ENCODE peak calls at places on chromosomes 13 and 19, in seven cellular contexts. One of them, this sample, is unnamed.

GRCh38 chr13:40189885-40190655 is 476.4 kb downstream of the FOXO1 start:
- DNase-seq in left colon: no peak
- DNase-seq in ureter: no peak
- DNase-seq in stimulated activated CD4-positive, alpha-beta T cell treated with anti-CD3 and anti-CD28 coated beads, Interleukin-15, amount 100 ng/mL, for 1 hour: no peak
- DNase-seq in neural crest cell: peak; percentile 50
- DNase-seq in NCI-H1105 treated with DMSO at 0.1 percent for 48 hours: no peak
- DNase-seq in activated T-cell treated with anti-CD3 and anti-CD28 coated beads for 4 hours: no peak
- DNase-seq in this sample: peak; percentile 16

GRCh38 chr13:103288114-103288513 is 221.9 kb upstream of the SLC10A2 start:
- DNase-seq in left colon: no peak
- DNase-seq in ureter: no peak
- DNase-seq in stimulated activated CD4-positive, alpha-beta T cell treated with anti-CD3 and anti-CD28 coated beads, Interleukin-15, amount 100 ng/mL, for 1 hour: no peak
- DNase-seq in neural crest cell: no peak
- DNase-seq in NCI-H1105 treated with DMSO at 0.1 percent for 48 hours: no peak
- DNase-seq in activated T-cell treated with anti-CD3 and anti-CD28 coated beads for 4 hours: no peak
- DNase-seq in this sample: no peak

GRCh38 chr19:7841751-7842660 is 12.0 kb downstream of the EVI5L start:
- DNase-seq in left colon: no peak
- DNase-seq in ureter: no peak
- DNase-seq in stimulated activated CD4-positive, alpha-beta T cell treated with anti-CD3 and anti-CD28 coated beads, Interleukin-15, amount 100 ng/mL, for 1 hour: no peak
- DNase-seq in neural crest cell: no peak
- DNase-seq in NCI-H1105 treated with DMSO at 0.1 percent for 48 hours: no peak
- DNase-seq in activated T-cell treated with anti-CD3 and anti-CD28 coated beads for 4 hours: no peak
- DNase-seq in this sample: no peak

GRCh38 chr19:50801107-50801506 is 10.9 kb downstream of the ACP4 start:
- DNase-seq in left colon: no peak
- DNase-seq in ureter: no peak
- DNase-seq in stimulated activated CD4-positive, alpha-beta T cell treated with anti-CD3 and anti-CD28 coated beads, Interleukin-15, amount 100 ng/mL, for 1 hour: no peak
- DNase-seq in neural crest cell: no peak
- DNase-seq in NCI-H1105 treated with DMSO at 0.1 percent for 48 hours: no peak
- DNase-seq in activated T-cell treated with anti-CD3 and anti-CD28 coated beads for 4 hours: no peak
- DNase-seq in this sample: no peak

GRCh38 chr13:36193151-36193855 is 21.1 kb downstream of the SOHLH2 start:
- DNase-seq in left colon: no peak
- DNase-seq in ureter: no peak
- DNase-seq in stimulated activated CD4-positive, alpha-beta T cell treated with anti-CD3 and anti-CD28 coated beads, Interleukin-15, amount 100 ng/mL, for 1 hour: no peak
- DNase-seq in neural crest cell: no peak
- DNase-seq in NCI-H1105 treated with DMSO at 0.1 percent for 48 hours: no peak
- DNase-seq in activated T-cell treated with anti-CD3 and anti-CD28 coated beads for 4 hours: no peak
- DNase-seq in this sample: no peak

GRCh38 chr19:11479470-11480080 is 1.3 kb downstream of the ELAVL3 start:
- DNase-seq in left colon: no peak
- DNase-seq in ureter: no peak
- DNase-seq in stimulated activated CD4-positive, alpha-beta T cell treated with anti-CD3 and anti-CD28 coated beads, Interleukin-15, amount 100 ng/mL, for 1 hour: no peak
- DNase-seq in neural crest cell: peak; percentile 76
- DNase-seq in NCI-H1105 treated with DMSO at 0.1 percent for 48 hours: peak; percentile 20
- DNase-seq in activated T-cell treated with anti-CD3 and anti-CD28 coated beads for 4 hours: no peak
- DNase-seq in this sample: peak; percentile 75

GRCh38 chr13:94192576-94192975 is 286.9 kb downstream of the DCT start:
- DNase-seq in left colon: no peak
- DNase-seq in ureter: no peak
- DNase-seq in stimulated activated CD4-positive, alpha-beta T cell treated with anti-CD3 and anti-CD28 coated beads, Interleukin-15, amount 100 ng/mL, for 1 hour: no peak
- DNase-seq in neural crest cell: peak; percentile 15
- DNase-seq in NCI-H1105 treated with DMSO at 0.1 percent for 48 hours: no peak
- DNase-seq in activated T-cell treated with anti-CD3 and anti-CD28 coated beads for 4 hours: no peak
- DNase-seq in this sample: peak; percentile 34

GRCh38 chr19:46076951-46077814 is 36.4 kb upstream of the IGFL4 start:
- DNase-seq in left colon: peak; percentile 38
- DNase-seq in ureter: peak; percentile 50
- DNase-seq in stimulated activated CD4-positive, alpha-beta T cell treated with anti-CD3 and anti-CD28 coated beads, Interleukin-15, amount 100 ng/mL, for 1 hour: no peak
- DNase-seq in neural crest cell: peak; percentile 82
- DNase-seq in NCI-H1105 treated with DMSO at 0.1 percent for 48 hours: peak; percentile 94
- DNase-seq in activated T-cell treated with anti-CD3 and anti-CD28 coated beads for 4 hours: peak; percentile 1
- DNase-seq in this sample: peak; percentile 78

GRCh38 chr13:110272227-110272626 is 34.7 kb downstream of the COL4A1 start:
- DNase-seq in left colon: no peak
- DNase-seq in ureter: peak; percentile 34
- DNase-seq in stimulated activated CD4-positive, alpha-beta T cell treated with anti-CD3 and anti-CD28 coated beads, Interleukin-15, amount 100 ng/mL, for 1 hour: no peak
- DNase-seq in neural crest cell: no peak
- DNase-seq in NCI-H1105 treated with DMSO at 0.1 percent for 48 hours: no peak
- DNase-seq in activated T-cell treated with anti-CD3 and anti-CD28 coated beads for 4 hours: no peak
- DNase-seq in this sample: no peak

GRCh38 chr13:50222569-50223332 is 207.5 kb downstream of the KCNRG start:
- DNase-seq in left colon: peak; percentile 45
- DNase-seq in ureter: peak; percentile 54
- DNase-seq in stimulated activated CD4-positive, alpha-beta T cell treated with anti-CD3 and anti-CD28 coated beads, Interleukin-15, amount 100 ng/mL, for 1 hour: no peak
- DNase-seq in neural crest cell: no peak
- DNase-seq in NCI-H1105 treated with DMSO at 0.1 percent for 48 hours: peak; percentile 24
- DNase-seq in activated T-cell treated with anti-CD3 and anti-CD28 coated beads for 4 hours: no peak
- DNase-seq in this sample: no peak

GRCh38 chr19:18009412-18010066 is 1.6 kb downstream of the ARRDC2 start:
- DNase-seq in left colon: no peak
- DNase-seq in ureter: no peak
- DNase-seq in stimulated activated CD4-positive, alpha-beta T cell treated with anti-CD3 and anti-CD28 coated beads, Interleukin-15, amount 100 ng/mL, for 1 hour: no peak
- DNase-seq in neural crest cell: no peak
- DNase-seq in NCI-H1105 treated with DMSO at 0.1 percent for 48 hours: no peak
- DNase-seq in activated T-cell treated with anti-CD3 and anti-CD28 coated beads for 4 hours: no peak
- DNase-seq in this sample: no peak

GRCh38 chr19:12331211-12331941 is 2.1 kb downstream of the ZNF563 start:
- DNase-seq in left colon: no peak
- DNase-seq in ureter: no peak
- DNase-seq in stimulated activated CD4-positive, alpha-beta T cell treated with anti-CD3 and anti-CD28 coated beads, Interleukin-15, amount 100 ng/mL, for 1 hour: peak; percentile 58
- DNase-seq in neural crest cell: no peak
- DNase-seq in NCI-H1105 treated with DMSO at 0.1 percent for 48 hours: no peak
- DNase-seq in activated T-cell treated with anti-CD3 and anti-CD28 coated beads for 4 hours: peak; percentile 70
- DNase-seq in this sample: peak; percentile 22

GRCh38 chr19:19192910-19193423 is 909 bp downstream of the RFXANK start:
- DNase-seq in left colon: no peak
- DNase-seq in ureter: no peak
- DNase-seq in stimulated activated CD4-positive, alpha-beta T cell treated with anti-CD3 and anti-CD28 coated beads, Interleukin-15, amount 100 ng/mL, for 1 hour: no peak
- DNase-seq in neural crest cell: no peak
- DNase-seq in NCI-H1105 treated with DMSO at 0.1 percent for 48 hours: peak; percentile 16
- DNase-seq in activated T-cell treated with anti-CD3 and anti-CD28 coated beads for 4 hours: no peak
- DNase-seq in this sample: no peak

GRCh38 chr13:107374038-107374437 is 806.1 kb upstream of the ARGLU1 start:
- DNase-seq in left colon: no peak
- DNase-seq in ureter: no peak
- DNase-seq in stimulated activated CD4-positive, alpha-beta T cell treated with anti-CD3 and anti-CD28 coated beads, Interleukin-15, amount 100 ng/mL, for 1 hour: no peak
- DNase-seq in neural crest cell: no peak
- DNase-seq in NCI-H1105 treated with DMSO at 0.1 percent for 48 hours: no peak
- DNase-seq in activated T-cell treated with anti-CD3 and anti-CD28 coated beads for 4 hours: no peak
- DNase-seq in this sample: no peak

GRCh38 chr13:106499113-106499512 is 36.3 kb downstream of the EFNB2 start:
- DNase-seq in left colon: no peak
- DNase-seq in ureter: no peak
- DNase-seq in stimulated activated CD4-positive, alpha-beta T cell treated with anti-CD3 and anti-CD28 coated beads, Interleukin-15, amount 100 ng/mL, for 1 hour: no peak
- DNase-seq in neural crest cell: no peak
- DNase-seq in NCI-H1105 treated with DMSO at 0.1 percent for 48 hours: no peak
- DNase-seq in activated T-cell treated with anti-CD3 and anti-CD28 coated beads for 4 hours: no peak
- DNase-seq in this sample: no peak

GRCh38 chr19:49056101-49056901 is 1.2 kb downstream of the CGB7 start:
- DNase-seq in left colon: peak; percentile 37
- DNase-seq in ureter: peak; percentile 61
- DNase-seq in stimulated activated CD4-positive, alpha-beta T cell treated with anti-CD3 and anti-CD28 coated beads, Interleukin-15, amount 100 ng/mL, for 1 hour: peak; percentile 40
- DNase-seq in neural crest cell: peak; percentile 53
- DNase-seq in NCI-H1105 treated with DMSO at 0.1 percent for 48 hours: peak; percentile 44
- DNase-seq in activated T-cell treated with anti-CD3 and anti-CD28 coated beads for 4 hours: peak; percentile 35
- DNase-seq in this sample: peak; percentile 83

GRCh38 chr13:34931572-34931971 is 10.5 kb upstream of the NBEA start:
- DNase-seq in left colon: no peak
- DNase-seq in ureter: no peak
- DNase-seq in stimulated activated CD4-positive, alpha-beta T cell treated with anti-CD3 and anti-CD28 coated beads, Interleukin-15, amount 100 ng/mL, for 1 hour: no peak
- DNase-seq in neural crest cell: no peak
- DNase-seq in NCI-H1105 treated with DMSO at 0.1 percent for 48 hours: no peak
- DNase-seq in activated T-cell treated with anti-CD3 and anti-CD28 coated beads for 4 hours: no peak
- DNase-seq in this sample: no peak

GRCh38 chr13:28473044-28473443 is 21.9 kb downstream of the FLT1 start:
- DNase-seq in left colon: no peak
- DNase-seq in ureter: no peak
- DNase-seq in stimulated activated CD4-positive, alpha-beta T cell treated with anti-CD3 and anti-CD28 coated beads, Interleukin-15, amount 100 ng/mL, for 1 hour: no peak
- DNase-seq in neural crest cell: no peak
- DNase-seq in NCI-H1105 treated with DMSO at 0.1 percent for 48 hours: no peak
- DNase-seq in activated T-cell treated with anti-CD3 and anti-CD28 coated beads for 4 hours: no peak
- DNase-seq in this sample: no peak

GRCh38 chr13:37925878-37926473 is 56.4 kb upstream of the TRPC4 start:
- DNase-seq in left colon: no peak
- DNase-seq in ureter: no peak
- DNase-seq in stimulated activated CD4-positive, alpha-beta T cell treated with anti-CD3 and anti-CD28 coated beads, Interleukin-15, amount 100 ng/mL, for 1 hour: no peak
- DNase-seq in neural crest cell: no peak
- DNase-seq in NCI-H1105 treated with DMSO at 0.1 percent for 48 hours: no peak
- DNase-seq in activated T-cell treated with anti-CD3 and anti-CD28 coated beads for 4 hours: no peak
- DNase-seq in this sample: no peak

GRCh38 chr19:16371540-16371986 is 46.9 kb downstream of the KLF2 start:
- DNase-seq in left colon: peak; percentile 87
- DNase-seq in ureter: peak; percentile 84
- DNase-seq in stimulated activated CD4-positive, alpha-beta T cell treated with anti-CD3 and anti-CD28 coated beads, Interleukin-15, amount 100 ng/mL, for 1 hour: peak; percentile 59
- DNase-seq in neural crest cell: no peak
- DNase-seq in NCI-H1105 treated with DMSO at 0.1 percent for 48 hours: no peak
- DNase-seq in activated T-cell treated with anti-CD3 and anti-CD28 coated beads for 4 hours: peak; percentile 65
- DNase-seq in this sample: no peak

GRCh38 chr19:43651758-43652545 is 12.3 kb upstream of the CADM4 start:
- DNase-seq in left colon: no peak
- DNase-seq in ureter: peak; percentile 64
- DNase-seq in stimulated activated CD4-positive, alpha-beta T cell treated with anti-CD3 and anti-CD28 coated beads, Interleukin-15, amount 100 ng/mL, for 1 hour: peak; percentile 10
- DNase-seq in neural crest cell: peak; percentile 67
- DNase-seq in NCI-H1105 treated with DMSO at 0.1 percent for 48 hours: peak; percentile 45
- DNase-seq in activated T-cell treated with anti-CD3 and anti-CD28 coated beads for 4 hours: peak; percentile 17
- DNase-seq in this sample: peak; percentile 58

GRCh38 chr19:41323430-41324125 is 13.6 kb downstream of the CCDC97 start:
- DNase-seq in left colon: peak; percentile 72
- DNase-seq in ureter: no peak
- DNase-seq in stimulated activated CD4-positive, alpha-beta T cell treated with anti-CD3 and anti-CD28 coated beads, Interleukin-15, amount 100 ng/mL, for 1 hour: no peak
- DNase-seq in neural crest cell: no peak
- DNase-seq in NCI-H1105 treated with DMSO at 0.1 percent for 48 hours: no peak
- DNase-seq in activated T-cell treated with anti-CD3 and anti-CD28 coated beads for 4 hours: no peak
- DNase-seq in this sample: peak; percentile 69

GRCh38 chr13:97319088-97319487 is 97.0 kb downstream of the MBNL2 start:
- DNase-seq in left colon: no peak
- DNase-seq in ureter: no peak
- DNase-seq in stimulated activated CD4-positive, alpha-beta T cell treated with anti-CD3 and anti-CD28 coated beads, Interleukin-15, amount 100 ng/mL, for 1 hour: no peak
- DNase-seq in neural crest cell: no peak
- DNase-seq in NCI-H1105 treated with DMSO at 0.1 percent for 48 hours: no peak
- DNase-seq in activated T-cell treated with anti-CD3 and anti-CD28 coated beads for 4 hours: no peak
- DNase-seq in this sample: no peak

GRCh38 chr19:31258211-31259052 is 90.8 kb downstream of the TSHZ3 start:
- DNase-seq in left colon: no peak
- DNase-seq in ureter: peak; percentile 41
- DNase-seq in stimulated activated CD4-positive, alpha-beta T cell treated with anti-CD3 and anti-CD28 coated beads, Interleukin-15, amount 100 ng/mL, for 1 hour: no peak
- DNase-seq in neural crest cell: no peak
- DNase-seq in NCI-H1105 treated with DMSO at 0.1 percent for 48 hours: no peak
- DNase-seq in activated T-cell treated with anti-CD3 and anti-CD28 coated beads for 4 hours: no peak
- DNase-seq in this sample: no peak

GRCh38 chr13:63044617-63045016 is 1629.0 kb upstream of the PCDH20 start:
- DNase-seq in left colon: no peak
- DNase-seq in ureter: no peak
- DNase-seq in stimulated activated CD4-positive, alpha-beta T cell treated with anti-CD3 and anti-CD28 coated beads, Interleukin-15, amount 100 ng/mL, for 1 hour: no peak
- DNase-seq in neural crest cell: no peak
- DNase-seq in NCI-H1105 treated with DMSO at 0.1 percent for 48 hours: peak; percentile 49
- DNase-seq in activated T-cell treated with anti-CD3 and anti-CD28 coated beads for 4 hours: no peak
- DNase-seq in this sample: no peak

GRCh38 chr13:49248433-49249002 is 793 bp downstream of the CDADC1 start:
- DNase-seq in left colon: no peak
- DNase-seq in ureter: peak; percentile 46
- DNase-seq in stimulated activated CD4-positive, alpha-beta T cell treated with anti-CD3 and anti-CD28 coated beads, Interleukin-15, amount 100 ng/mL, for 1 hour: no peak
- DNase-seq in neural crest cell: no peak
- DNase-seq in NCI-H1105 treated with DMSO at 0.1 percent for 48 hours: no peak
- DNase-seq in activated T-cell treated with anti-CD3 and anti-CD28 coated beads for 4 hours: peak; percentile 5
- DNase-seq in this sample: no peak

GRCh38 chr19:13078897-13079541 is 23.6 kb downstream of the LYL1 start:
- DNase-seq in left colon: no peak
- DNase-seq in ureter: peak; percentile 59
- DNase-seq in stimulated activated CD4-positive, alpha-beta T cell treated with anti-CD3 and anti-CD28 coated beads, Interleukin-15, amount 100 ng/mL, for 1 hour: no peak
- DNase-seq in neural crest cell: no peak
- DNase-seq in NCI-H1105 treated with DMSO at 0.1 percent for 48 hours: no peak
- DNase-seq in activated T-cell treated with anti-CD3 and anti-CD28 coated beads for 4 hours: no peak
- DNase-seq in this sample: no peak

GRCh38 chr19:46133101-46133627 is 8.7 kb upstream of the IGFL3 start:
- DNase-seq in left colon: peak; percentile 30
- DNase-seq in ureter: peak; percentile 71
- DNase-seq in stimulated activated CD4-positive, alpha-beta T cell treated with anti-CD3 and anti-CD28 coated beads, Interleukin-15, amount 100 ng/mL, for 1 hour: no peak
- DNase-seq in neural crest cell: peak; percentile 38
- DNase-seq in NCI-H1105 treated with DMSO at 0.1 percent for 48 hours: peak; percentile 65
- DNase-seq in activated T-cell treated with anti-CD3 and anti-CD28 coated beads for 4 hours: no peak
- DNase-seq in this sample: peak; percentile 30

GRCh38 chr19:47005873-47006272 is 13.8 kb upstream of the NPAS1 start:
- DNase-seq in left colon: no peak
- DNase-seq in ureter: no peak
- DNase-seq in stimulated activated CD4-positive, alpha-beta T cell treated with anti-CD3 and anti-CD28 coated beads, Interleukin-15, amount 100 ng/mL, for 1 hour: no peak
- DNase-seq in neural crest cell: no peak
- DNase-seq in NCI-H1105 treated with DMSO at 0.1 percent for 48 hours: no peak
- DNase-seq in activated T-cell treated with anti-CD3 and anti-CD28 coated beads for 4 hours: no peak
- DNase-seq in this sample: no peak

GRCh38 chr13:97555034-97555433 is 121.1 kb downstream of the RAP2A start:
- DNase-seq in left colon: no peak
- DNase-seq in ureter: no peak
- DNase-seq in stimulated activated CD4-positive, alpha-beta T cell treated with anti-CD3 and anti-CD28 coated beads, Interleukin-15, amount 100 ng/mL, for 1 hour: no peak
- DNase-seq in neural crest cell: no peak
- DNase-seq in NCI-H1105 treated with DMSO at 0.1 percent for 48 hours: no peak
- DNase-seq in activated T-cell treated with anti-CD3 and anti-CD28 coated beads for 4 hours: no peak
- DNase-seq in this sample: no peak

GRCh38 chr19:6378036-6378435 is 2.3 kb upstream of the PSPN start:
- DNase-seq in left colon: no peak
- DNase-seq in ureter: no peak
- DNase-seq in stimulated activated CD4-positive, alpha-beta T cell treated with anti-CD3 and anti-CD28 coated beads, Interleukin-15, amount 100 ng/mL, for 1 hour: no peak
- DNase-seq in neural crest cell: no peak
- DNase-seq in NCI-H1105 treated with DMSO at 0.1 percent for 48 hours: no peak
- DNase-seq in activated T-cell treated with anti-CD3 and anti-CD28 coated beads for 4 hours: no peak
- DNase-seq in this sample: peak; percentile 21

GRCh38 chr13:98672947-98673545 is 79.4 kb downstream of the SLC15A1 start:
- DNase-seq in left colon: peak; percentile 78
- DNase-seq in ureter: peak; percentile 75
- DNase-seq in stimulated activated CD4-positive, alpha-beta T cell treated with anti-CD3 and anti-CD28 coated beads, Interleukin-15, amount 100 ng/mL, for 1 hour: peak; percentile 11
- DNase-seq in neural crest cell: peak; percentile 49
- DNase-seq in NCI-H1105 treated with DMSO at 0.1 percent for 48 hours: peak; percentile 43
- DNase-seq in activated T-cell treated with anti-CD3 and anti-CD28 coated beads for 4 hours: peak; percentile 36
- DNase-seq in this sample: peak; percentile 57

GRCh38 chr13:40550130-40550529 is 116.3 kb downstream of the FOXO1 start:
- DNase-seq in left colon: no peak
- DNase-seq in ureter: no peak
- DNase-seq in stimulated activated CD4-positive, alpha-beta T cell treated with anti-CD3 and anti-CD28 coated beads, Interleukin-15, amount 100 ng/mL, for 1 hour: no peak
- DNase-seq in neural crest cell: no peak
- DNase-seq in NCI-H1105 treated with DMSO at 0.1 percent for 48 hours: no peak
- DNase-seq in activated T-cell treated with anti-CD3 and anti-CD28 coated beads for 4 hours: no peak
- DNase-seq in this sample: no peak

GRCh38 chr19:32012206-32012605 is 333.2 kb upstream of the ZNF507 start:
- DNase-seq in left colon: no peak
- DNase-seq in ureter: no peak
- DNase-seq in stimulated activated CD4-positive, alpha-beta T cell treated with anti-CD3 and anti-CD28 coated beads, Interleukin-15, amount 100 ng/mL, for 1 hour: no peak
- DNase-seq in neural crest cell: no peak
- DNase-seq in NCI-H1105 treated with DMSO at 0.1 percent for 48 hours: no peak
- DNase-seq in activated T-cell treated with anti-CD3 and anti-CD28 coated beads for 4 hours: no peak
- DNase-seq in this sample: no peak

GRCh38 chr13:69857188-69857821 is 250.3 kb upstream of the ATXN8OS start:
- DNase-seq in left colon: no peak
- DNase-seq in ureter: no peak
- DNase-seq in stimulated activated CD4-positive, alpha-beta T cell treated with anti-CD3 and anti-CD28 coated beads, Interleukin-15, amount 100 ng/mL, for 1 hour: no peak
- DNase-seq in neural crest cell: no peak
- DNase-seq in NCI-H1105 treated with DMSO at 0.1 percent for 48 hours: peak; percentile 47
- DNase-seq in activated T-cell treated with anti-CD3 and anti-CD28 coated beads for 4 hours: no peak
- DNase-seq in this sample: peak; percentile 12

GRCh38 chr19:58356236-58356970 is 3.1 kb upstream of the A1BG start:
- DNase-seq in left colon: no peak
- DNase-seq in ureter: no peak
- DNase-seq in stimulated activated CD4-positive, alpha-beta T cell treated with anti-CD3 and anti-CD28 coated beads, Interleukin-15, amount 100 ng/mL, for 1 hour: no peak
- DNase-seq in neural crest cell: no peak
- DNase-seq in NCI-H1105 treated with DMSO at 0.1 percent for 48 hours: no peak
- DNase-seq in activated T-cell treated with anti-CD3 and anti-CD28 coated beads for 4 hours: no peak
- DNase-seq in this sample: no peak

GRCh38 chr13:74080762-74081161 is 53.4 kb downstream of the KLF12 start:
- DNase-seq in left colon: no peak
- DNase-seq in ureter: no peak
- DNase-seq in stimulated activated CD4-positive, alpha-beta T cell treated with anti-CD3 and anti-CD28 coated beads, Interleukin-15, amount 100 ng/mL, for 1 hour: no peak
- DNase-seq in neural crest cell: no peak
- DNase-seq in NCI-H1105 treated with DMSO at 0.1 percent for 48 hours: no peak
- DNase-seq in activated T-cell treated with anti-CD3 and anti-CD28 coated beads for 4 hours: no peak
- DNase-seq in this sample: no peak